ENCODE peak calls at places on chromosomes 4 and X, in five cellular contexts. N is cardiac fibroblast, W is fibroblast of mammary gland, B is GM13977, X is lower leg skin. U is an unnamed sample.

GRCh38 chrX:133645977-133646750 is 230.9 kb upstream of the GPC4 start:
- DNase-seq in W (peak; percentile 93), X (peak; percentile 14), B (no peak), N (peak; percentile 89), U (no peak)

GRCh38 chr4:153651041-153651960 is 32.8 kb upstream of the TLR2 start:
- DNase-seq in W (peak; percentile 56), X (peak; percentile 56), B (no peak), N (no peak), U (no peak)

GRCh38 chr4:41509411-41510008 is 28.4 kb upstream of the LIMCH1 start:
- DNase-seq in X (no peak), B (no peak), N (peak; percentile 42), W (no peak), U (no peak)

GRCh38 chrX:49860867-49861535 is 18.3 kb upstream of the USP27X start:
- DNase-seq in X (no peak), B (no peak), N (no peak), W (no peak), U (no peak)

GRCh38 chr4:91838181-91838861 is 465.4 kb upstream of the GRID2 start:
- DNase-seq in X (no peak), B (no peak), W (no peak), N (peak; percentile 52), U (no peak)

GRCh38 chr4:7403001-7403400 is 31.7 kb downstream of the PSAPL1 start:
- DNase-seq in W (peak; percentile 3), B (no peak), N (no peak), X (no peak), U (no peak)

GRCh38 chrX:56833626-56834025 is 104.6 kb downstream of the NBDY start:
- DNase-seq in N (peak; percentile 20), X (no peak), W (no peak), B (no peak), U (no peak)

GRCh38 chrX:41895826-41896225 is 27.5 kb downstream of the CASK start:
- DNase-seq in N (no peak), W (peak; percentile 64), B (no peak), X (no peak), U (no peak)

GRCh38 chr4:95362906-95363578 is 185.7 kb downstream of the UNC5C start:
- DNase-seq in W (peak; percentile 14), X (no peak), B (no peak), N (peak; percentile 49), U (no peak)

GRCh38 chr4:129641179-129641578 is 545.2 kb downstream of the C4orf33 start:
- DNase-seq in W (peak; percentile 60), X (peak; percentile 22), N (peak; percentile 70), B (peak; percentile 10), U (peak; percentile 27)

GRCh38 chr4:61517144-61517543 is 317.0 kb downstream of the ADGRL3 start:
- DNase-seq in X (no peak), W (no peak), B (no peak), N (no peak), U (no peak)

GRCh38 chrX:15146515-15146914 is 123.4 kb downstream of the ASB9 start:
- DNase-seq in W (peak; percentile 11), B (no peak), X (no peak), N (peak; percentile 16), U (no peak)

GRCh38 chrX:68487924-68488323 is 10.9 kb upstream of the YIPF6 start:
- DNase-seq in B (no peak), W (no peak), N (no peak), X (no peak), U (no peak)

GRCh38 chrX:140503714-140504351 is 1.0 kb downstream of the SOX3 start:
- DNase-seq in N (peak; percentile 5), B (no peak), X (no peak), W (no peak), U (peak; percentile 54)